ENCODE peak calls at places on chromosomes 2 and 18, in seven cellular contexts. F is NCI-H748 treated with DMSO at 0.1 percent for 48 hours; Y is substantia nigra; B is H9; R is occipital lobe; C is activated T-cell treated with anti-CD3 and anti-CD28 coated beads, Interleukin-2, amount 50 U/mL, for 48 hours; N is A172. D is an unnamed sample.

GRCh38 chr2:55742996-55743395 is 49.4 kb upstream of the PNPT1 start:
- DNase-seq in R (no peak), N (no peak), Y (no peak), B (no peak), F (no peak), C (no peak), D (no peak)

GRCh38 chr2:6877402-6878305 is at the start of gene RSAD2:
- DNase-seq in R (no peak), F (no peak), N (peak), B (no peak), Y (no peak), C (no peak), D (peak)

GRCh38 chr2:137886432-137886831 is 77.8 kb upstream of the HNMT start:
- DNase-seq in B (peak), N (no peak), Y (no peak), R (no peak), F (peak), C (no peak), D (no peak)

GRCh38 chr2:10863837-10864236 is 47.9 kb upstream of the KCNF1 start:
- DNase-seq in N (no peak), R (no peak), F (no peak), B (no peak), Y (no peak), C (no peak), D (no peak)

GRCh38 chr2:236348279-236348678 is 84.1 kb upstream of the ASB18 start:
- DNase-seq in F (no peak), B (peak), Y (no peak), C (no peak), R (no peak), N (no peak), D (no peak)

GRCh38 chr2:52141076-52141475 is 1109.1 kb upstream of the NRXN1 start:
- DNase-seq in C (no peak), Y (no peak), B (no peak), N (no peak), R (no peak), F (no peak), D (no peak)

GRCh38 chr2:11133238-11133935 is 21.9 kb upstream of the SLC66A3 start:
- DNase-seq in N (no peak), F (no peak), R (no peak), Y (no peak), C (no peak), B (no peak), D (no peak)

GRCh38 chr2:212939777-212940531 is 211.5 kb downstream of the IKZF2 start:
- DNase-seq in R (no peak), C (no peak), F (peak), B (peak), N (no peak), Y (no peak), D (peak)

GRCh38 chr18:10797882-10798281 is 272.1 kb downstream of the NAPG start:
- DNase-seq in B (peak), F (no peak), N (no peak), C (no peak), R (no peak), Y (no peak), D (no peak)

GRCh38 chr2:348517-348916 is 60.6 kb upstream of the ALKAL2 start:
- DNase-seq in C (no peak), Y (no peak), R (no peak), B (no peak), N (peak), F (no peak), D (no peak)

GRCh38 chr2:30237346-30238142 is 6.2 kb downstream of the LBH start:
- DNase-seq in R (no peak), C (peak), B (peak), Y (no peak), N (no peak), F (no peak), D (no peak)

GRCh38 chr2:127643698-127644660 is 2.0 kb upstream of the GPR17 start:
- DNase-seq in Y (no peak), F (no peak), B (no peak), N (no peak), R (no peak), C (peak), D (no peak)

GRCh38 chr2:178244812-178245211 is 50.5 kb downstream of the OSBPL6 start:
- DNase-seq in R (no peak), F (no peak), N (no peak), Y (no peak), B (no peak), C (no peak), D (no peak)

GRCh38 chr2:234091432-234091879 is 41.0 kb downstream of the SPP2 start:
- DNase-seq in R (no peak), Y (no peak), B (no peak), F (peak), N (peak), C (no peak), D (peak)

GRCh38 chr18:3103576-3103975 is 90.6 kb upstream of the LPIN2 start:
- DNase-seq in N (no peak), B (no peak), R (no peak), C (no peak), F (no peak), Y (no peak), D (no peak)

GRCh38 chr2:11583840-11584529 is 50.1 kb downstream of the GREB1 start:
- DNase-seq in C (peak), N (peak), F (peak), B (peak), R (peak), Y (peak), D (peak)

D was measured in NCI-H774.